ENCODE peak calls at places on chromosomes 12 and 14, in five cellular contexts. G, A, X, E and R are unnamed samples.

GRCh38 chr12:28374556-28374955 is 184.3 kb downstream of the CCDC91 start:
- DNase-seq in X (peak; percentile 8), E (no peak), G (no peak), A (no peak), R (no peak)

GRCh38 chr12:3712209-3712992 is 40.5 kb downstream of the CRACR2A start:
- DNase-seq in A (peak; percentile 16), G (no peak), E (no peak), X (no peak), R (no peak)

GRCh38 chr12:127144770-127145169 is 1122.2 kb upstream of the TMEM132C start:
- DNase-seq in A (no peak), X (no peak), E (no peak), G (no peak), R (no peak)

GRCh38 chr14:101006008-101006407 is 102.5 kb upstream of the RTL1 start:
- DNase-seq in A (no peak), E (no peak), X (no peak), G (peak; percentile 11), R (no peak)

GRCh38 chr12:58764100-58764953 is 156.0 kb downstream of the LRIG3 start:
- DNase-seq in E (no peak), X (no peak), G (no peak), A (peak; percentile 40), R (no peak)

GRCh38 chr14:36605506-36605857 is 23.1 kb upstream of the NKX2-8 start:
- DNase-seq in G (no peak), A (no peak), E (no peak), X (no peak), R (peak; percentile 30)

GRCh38 chr12:52246720-52247621 is 13.9 kb downstream of the KRT7 start:
- DNase-seq in X (no peak), E (no peak), G (peak; percentile 11), A (no peak), R (peak; percentile 86)

GRCh38 chr14:101177301-101178055 is 274.0 kb upstream of the RTL1 start:
- DNase-seq in A (no peak), X (no peak), G (no peak), E (no peak), R (no peak)

GRCh38 chr12:113891167-113891692 is 74.9 kb downstream of the RBM19 start:
- DNase-seq in X (no peak), G (no peak), A (no peak), E (no peak), R (no peak)

GRCh38 chr12:121801601-121802484 is 2.0 kb upstream of the SETD1B start:
- DNase-seq in X (no peak), G (peak; percentile 68), A (no peak), E (no peak), R (no peak)

GRCh38 chr12:53340398-53340797 is 4.2 kb upstream of the SP7 start:
- DNase-seq in X (no peak), E (no peak), A (no peak), G (no peak), R (no peak)

GRCh38 chr12:88153959-88154358 is 11.9 kb downstream of the TMTC3 start:
- DNase-seq in E (no peak), G (no peak), X (peak; percentile 36), A (peak; percentile 43), R (peak; percentile 31)

GRCh38 chr14:24425704-24426103 is 3.8 kb downstream of the CBLN3 start:
- DNase-seq in X (peak; percentile 43), A (peak; percentile 70), E (no peak), G (no peak), R (no peak)

GRCh38 chr14:80974338-80975078 is 19.1 kb downstream of the TSHR start:
- DNase-seq in E (no peak), A (peak; percentile 75), G (no peak), X (no peak), R (no peak)

GRCh38 chr12:74599932-74600331 is 62.3 kb downstream of the ATXN7L3B start:
- DNase-seq in X (no peak), A (no peak), E (no peak), G (no peak), R (no peak)

GRCh38 chr12:38921025-38921677 is 15.8 kb upstream of the CPNE8 start:
- DNase-seq in X (no peak), G (no peak), E (peak; percentile 10), A (peak; percentile 19), R (peak; percentile 74)

GRCh38 chr12:50079771-50080170 is 5.4 kb upstream of the SMARCD1 start:
- DNase-seq in E (no peak), A (no peak), X (no peak), G (no peak), R (no peak)

GRCh38 chr12:92208613-92209121 is 63.0 kb upstream of the BTG1 start:
- DNase-seq in G (peak; percentile 34), E (peak; percentile 18), A (peak; percentile 17), X (no peak), R (peak; percentile 70)

GRCh38 chr12:94458882-94459772 is 540 bp downstream of the CEP83 start:
- DNase-seq in G (no peak), E (peak; percentile 11), X (no peak), A (peak; percentile 28), R (peak; percentile 19)

GRCh38 chr14:35438910-35439713 is 34.6 kb upstream of the NFKBIA start:
- DNase-seq in A (no peak), G (no peak), E (peak; percentile 15), X (no peak), R (peak; percentile 20)

GRCh38 chr14:79631276-79631675 is 580.0 kb downstream of the DIO2 start:
- DNase-seq in E (no peak), A (no peak), X (no peak), G (no peak), R (no peak)

GRCh38 chr12:3947781-3948180 is 74.6 kb upstream of the PARP11 start:
- DNase-seq in A (no peak), G (no peak), E (no peak), X (no peak), R (no peak)

GRCh38 chr12:50174971-50175715 is 8.0 kb upstream of the CERS5 start:
- DNase-seq in G (peak; percentile 81), E (no peak), A (peak; percentile 76), X (peak; percentile 26), R (peak; percentile 69)

GRCh38 chr14:21723431-21724045 is 49.9 kb upstream of the OR4E1 start:
- DNase-seq in E (peak; percentile 5), G (no peak), A (no peak), X (no peak), R (no peak)

GRCh38 chr12:123905319-123905925 is 67.2 kb downstream of the CCDC92 start:
- DNase-seq in G (peak; percentile 56), X (peak; percentile 52), E (peak; percentile 57), A (peak; percentile 81), R (peak; percentile 80)